ENCODE peak calls at places on chromosomes 6 and 20, in seven cellular contexts. R is astrocyte of the spinal cord; D is CD8-positive, alpha-beta T cell; G is EL; H is NCI-H1694 treated with DMSO at 0.1 percent for 48 hours; S is epithelial cell of proximal tubule; V is mucosa of descending colon. O is an unnamed sample.

GRCh38 chr20:45432294-45432693 is 16.4 kb downstream of the PIGT start:
- DNase-seq in R (no peak), D (no peak), G (no peak), H (no peak), S (no peak), V (no peak), O (no peak)

GRCh38 chr6:75377386-75377785 is 92.8 kb upstream of the TMEM30A start:
- DNase-seq in R (no peak), D (no peak), G (no peak), H (no peak), S (no peak), V (no peak), O (no peak)

GRCh38 chr6:135251964-135252429 is 70.9 kb downstream of the MYB start:
- DNase-seq in R (peak), D (no peak), G (peak), H (no peak), S (no peak), V (peak), O (no peak)

GRCh38 chr20:10505320-10506226 is 70.5 kb downstream of the SLX4IP start:
- DNase-seq in R (no peak), D (no peak), G (no peak), H (no peak), S (no peak), V (no peak), O (no peak)

GRCh38 chr6:165456327-165456726 is 146.9 kb upstream of the C6orf118 start:
- DNase-seq in R (no peak), D (no peak), G (no peak), H (no peak), S (no peak), V (no peak), O (no peak)

GRCh38 chr6:30556714-30556963 is 350 bp upstream of the GNL1 start:
- DNase-seq in R (no peak), D (peak), G (no peak), H (no peak), S (no peak), V (no peak), O (no peak)

GRCh38 chr20:49337357-49337756 is 59.5 kb upstream of the ZNFX1 start:
- DNase-seq in R (no peak), D (no peak), G (no peak), H (no peak), S (no peak), V (no peak), O (no peak)

GRCh38 chr6:57305112-57305511 is 12.3 kb upstream of the PRIM2 start:
- DNase-seq in R (no peak), D (no peak), G (no peak), H (no peak), S (no peak), V (no peak), O (no peak)

GRCh38 chr6:14430218-14430617 is 312.6 kb downstream of the CD83 start:
- DNase-seq in R (no peak), D (no peak), G (no peak), H (no peak), S (no peak), V (no peak), O (no peak)

GRCh38 chr6:163367388-163368183 is 46.9 kb upstream of the QKI start:
- DNase-seq in R (peak), D (no peak), G (no peak), H (no peak), S (no peak), V (no peak), O (no peak)

GRCh38 chr6:165497472-165497871 is 165.6 kb downstream of the PDE10A start:
- DNase-seq in R (no peak), D (no peak), G (no peak), H (no peak), S (no peak), V (no peak), O (no peak)

GRCh38 chr6:113976806-113977205 is 5.9 kb upstream of the HDAC2 start:
- DNase-seq in R (peak), D (no peak), G (no peak), H (no peak), S (no peak), V (no peak), O (no peak)

GRCh38 chr6:113920663-113921267 is 50.2 kb downstream of the HDAC2 start:
- DNase-seq in R (no peak), D (no peak), G (no peak), H (no peak), S (no peak), V (no peak), O (no peak)

GRCh38 chr20:47493175-47493953 is 8.3 kb upstream of the NCOA3 start:
- DNase-seq in R (peak), D (peak), G (peak), H (peak), S (no peak), V (peak), O (no peak)

GRCh38 chr6:37516076-37516919 is 16.6 kb upstream of the CCDC167 start:
- DNase-seq in R (peak), D (peak), G (no peak), H (peak), S (no peak), V (peak), O (peak)

GRCh38 chr6:451336-451735 is 59.8 kb downstream of the IRF4 start:
- DNase-seq in R (no peak), D (peak), G (no peak), H (no peak), S (no peak), V (no peak), O (no peak)

GRCh38 chr6:56491606-56492328 is 150.9 kb downstream of the DST start:
- DNase-seq in R (peak), D (no peak), G (peak), H (no peak), S (no peak), V (no peak), O (no peak)

GRCh38 chr6:132712366-132712765 is 1.5 kb downstream of the VNN1 start:
- DNase-seq in R (peak), D (no peak), G (peak), H (no peak), S (peak), V (no peak), O (no peak)

GRCh38 chr6:143678980-143679379 is 1.2 kb downstream of the PHACTR2 start:
- DNase-seq in R (no peak), D (no peak), G (no peak), H (no peak), S (no peak), V (no peak), O (no peak)

GRCh38 chr6:109024784-109025183 is 69.9 kb downstream of the SESN1 start:
- DNase-seq in R (no peak), D (no peak), G (no peak), H (no peak), S (no peak), V (no peak), O (no peak)

GRCh38 chr20:16810216-16810615 is 62.1 kb downstream of the OTOR start:
- DNase-seq in R (no peak), D (no peak), G (no peak), H (no peak), S (no peak), V (no peak), O (no peak)

GRCh38 chr20:15555913-15556312 is 1017.3 kb downstream of the KIF16B start:
- DNase-seq in R (no peak), D (no peak), G (no peak), H (peak), S (no peak), V (no peak), O (no peak)

GRCh38 chr20:48827880-48828733 is at the start of gene PREX1:
- DNase-seq in R (peak), D (peak), G (peak), H (peak), S (no peak), V (peak), O (peak)

GRCh38 chr6:14882394-14883073 is 363.3 kb upstream of the JARID2 start:
- DNase-seq in R (peak), D (no peak), G (no peak), H (no peak), S (no peak), V (no peak), O (no peak)

GRCh38 chr6:158514176-158514575 is 45.7 kb upstream of the TMEM181 start:
- DNase-seq in R (no peak), D (no peak), G (no peak), H (no peak), S (no peak), V (no peak), O (no peak)

GRCh38 chr6:30681696-30682180 is 4.7 kb downstream of the PPP1R18 start:
- DNase-seq in R (no peak), D (no peak), G (no peak), H (no peak), S (no peak), V (no peak), O (no peak)

GRCh38 chr6:117616971-117617765 is 14.9 kb upstream of the GOPC start:
- DNase-seq in R (no peak), D (no peak), G (no peak), H (no peak), S (no peak), V (no peak), O (peak)

GRCh38 chr6:105926318-105926717 is 159.8 kb upstream of the PRDM1 start:
- DNase-seq in R (no peak), D (no peak), G (no peak), H (peak), S (no peak), V (no peak), O (no peak)

GRCh38 chr20:59752101-59752586 is 147.8 kb downstream of the PHACTR3 start:
- DNase-seq in R (no peak), D (no peak), G (no peak), H (no peak), S (no peak), V (peak), O (peak)

GRCh38 chr20:20731945-20732296 is 19.5 kb upstream of the RALGAPA2 start:
- DNase-seq in R (peak), D (no peak), G (no peak), H (no peak), S (peak), V (no peak), O (no peak)

GRCh38 chr6:6524951-6525350 is 63.6 kb upstream of the LY86 start:
- DNase-seq in R (no peak), D (no peak), G (no peak), H (no peak), S (no peak), V (no peak), O (no peak)

GRCh38 chr20:4512891-4513550 is 208.7 kb upstream of the PRND start:
- DNase-seq in R (peak), D (no peak), G (peak), H (no peak), S (peak), V (no peak), O (no peak)

GRCh38 chr20:49591217-49591865 is 23.4 kb upstream of the PTGIS start:
- DNase-seq in R (no peak), D (no peak), G (no peak), H (no peak), S (no peak), V (no peak), O (no peak)

GRCh38 chr6:106502534-106502933 is 126.8 kb downstream of the RTN4IP1 start:
- DNase-seq in R (no peak), D (no peak), G (no peak), H (no peak), S (no peak), V (no peak), O (no peak)

GRCh38 chr6:105786890-105787655 is 299.1 kb upstream of the PRDM1 start:
- DNase-seq in R (no peak), D (no peak), G (no peak), H (no peak), S (no peak), V (no peak), O (no peak)

GRCh38 chr6:73969982-73970960 is 274.3 kb downstream of the CD109 start:
- DNase-seq in R (peak), D (no peak), G (peak), H (peak), S (no peak), V (no peak), O (no peak)

GRCh38 chr20:63114006-63114692 is 101.8 kb downstream of the YTHDF1 start:
- DNase-seq in R (no peak), D (no peak), G (no peak), H (no peak), S (no peak), V (no peak), O (no peak)

GRCh38 chr6:169968541-169969270 is 217.3 kb downstream of the ERMARD start:
- DNase-seq in R (no peak), D (no peak), G (no peak), H (no peak), S (no peak), V (peak), O (no peak)

GRCh38 chr20:53978497-53978896 is 91.9 kb downstream of the BCAS1 start:
- DNase-seq in R (no peak), D (no peak), G (no peak), H (no peak), S (no peak), V (no peak), O (no peak)

O was measured in C1 segment of cervical spinal cord.